ENCODE peak calls at places on chromosomes 5 and 9, in six cellular contexts. B, F, Z, H, S and R are unnamed samples.
A peak's percentile ranks its signal among the peaks of the same experiment; 100 is the strongest.

GRCh38 chr9:82949203-82949602 is 113.7 kb downstream of the RASEF start:
- DNase-seq in B (no peak), F (no peak), Z (no peak), H (no peak), S (no peak), R (no peak)

GRCh38 chr5:29017501-29017900 is 1979.1 kb upstream of the CDH9 start:
- DNase-seq in B (no peak), F (no peak), Z (no peak), H (no peak), S (no peak), R (no peak)

GRCh38 chr9:81534138-81534865 is 155.0 kb downstream of the TLE1 start:
- DNase-seq in B (no peak), F (no peak), Z (no peak), H (no peak), S (no peak), R (no peak)

GRCh38 chr5:139961435-139962157 is 81.5 kb downstream of the NRG2 start:
- DNase-seq in B (peak; percentile 16), F (no peak), Z (no peak), H (no peak), S (no peak), R (no peak)

GRCh38 chr9:110444911-110445310 is 107.2 kb upstream of the TXNDC8 start:
- DNase-seq in B (peak; percentile 81), F (no peak), Z (no peak), H (no peak), S (no peak), R (no peak)

GRCh38 chr5:168755548-168756093 is 176.5 kb upstream of the PANK3 start:
- DNase-seq in B (no peak), F (no peak), Z (no peak), H (no peak), S (no peak), R (no peak)

GRCh38 chr5:159214486-159215271 is 5.3 kb upstream of the RNF145 start:
- DNase-seq in B (no peak), F (no peak), Z (no peak), H (no peak), S (no peak), R (no peak)

GRCh38 chr5:55868846-55869245 is 17.7 kb downstream of the IL31RA start:
- DNase-seq in B (peak; percentile 97), F (no peak), Z (peak; percentile 82), H (peak; percentile 36), S (peak; percentile 97), R (peak; percentile 91)

GRCh38 chr5:108556414-108556813 is 174.5 kb upstream of the FBXL17 start:
- DNase-seq in B (no peak), F (no peak), Z (no peak), H (no peak), S (no peak), R (no peak)

GRCh38 chr5:138927979-138928378 is 52.8 kb upstream of the LRRTM2 start:
- DNase-seq in B (no peak), F (no peak), Z (no peak), H (peak; percentile 77), S (no peak), R (no peak)

GRCh38 chr9:2666569-2666968 is 45.0 kb downstream of the VLDLR start:
- DNase-seq in B (no peak), F (no peak), Z (no peak), H (no peak), S (no peak), R (no peak)

GRCh38 chr9:136533775-136534157 is 12.1 kb downstream of the NOTCH1 start:
- DNase-seq in B (peak; percentile 29), F (no peak), Z (no peak), H (peak; percentile 73), S (peak; percentile 86), R (no peak)

GRCh38 chr9:31394040-31394473 is 990.4 kb upstream of the ACO1 start:
- DNase-seq in B (peak; percentile 75), F (peak; percentile 68), Z (no peak), H (no peak), S (peak; percentile 2), R (no peak)

GRCh38 chr9:32741706-32742105 is 41.6 kb upstream of the TMEM215 start:
- DNase-seq in B (peak; percentile 34), F (no peak), Z (no peak), H (no peak), S (peak; percentile 56), R (peak; percentile 6)